ENCODE peak calls at places on chromosomes 12 and 14, in ten cellular contexts. One of them, this sample, is unnamed. For H3K9me3, the result is how much of the 10 kb centered on the place peaks cover.

GRCh38 chr14:90626550-90626949 is 189.7 kb downstream of the TTC7B start:
- DNase-seq in heart left ventricle: no peak
- DNase-seq in fibroblast of lung: peak
- DNase-seq in stomach: no peak
- DNase-seq in uterus: no peak
- DNase-seq in SK-N-SH: no peak
- DNase-seq in cardiac muscle cell: no peak
- DNase-seq in gastrocnemius medialis: peak
- DNase-seq in Peyer's patch: no peak
- DNase-seq in A549: no peak
- DNase-seq in this sample: no peak

GRCh38 chr12:47828008-47828966 is 8.6 kb upstream of the HDAC7 start:
- DNase-seq in heart left ventricle: peak
- DNase-seq in fibroblast of lung: no peak
- DNase-seq in stomach: no peak
- DNase-seq in uterus: no peak
- DNase-seq in SK-N-SH: peak
- DNase-seq in cardiac muscle cell: no peak
- DNase-seq in gastrocnemius medialis: no peak
- DNase-seq in Peyer's patch: no peak
- DNase-seq in A549: no peak
- DNase-seq in this sample: no peak

GRCh38 chr14:49975286-49975685 is 82.4 kb downstream of the ARF6 start:
- DNase-seq in heart left ventricle: no peak
- DNase-seq in fibroblast of lung: peak
- DNase-seq in stomach: no peak
- DNase-seq in uterus: no peak
- DNase-seq in SK-N-SH: no peak
- DNase-seq in cardiac muscle cell: no peak
- DNase-seq in gastrocnemius medialis: no peak
- DNase-seq in Peyer's patch: no peak
- DNase-seq in A549: peak
- DNase-seq in this sample: no peak

GRCh38 chr12:12505544-12506501 is 56.8 kb downstream of the DUSP16 start:
- DNase-seq in heart left ventricle: no peak
- DNase-seq in fibroblast of lung: peak
- DNase-seq in stomach: no peak
- DNase-seq in uterus: no peak
- DNase-seq in SK-N-SH: peak
- DNase-seq in cardiac muscle cell: no peak
- DNase-seq in gastrocnemius medialis: no peak
- DNase-seq in Peyer's patch: no peak
- DNase-seq in A549: no peak
- DNase-seq in this sample: peak

GRCh38 chr12:1373887-1374286 is 220.5 kb downstream of the FBXL14 start:
- DNase-seq in heart left ventricle: no peak
- DNase-seq in fibroblast of lung: peak
- DNase-seq in stomach: no peak
- DNase-seq in uterus: no peak
- DNase-seq in SK-N-SH: no peak
- DNase-seq in cardiac muscle cell: no peak
- DNase-seq in gastrocnemius medialis: no peak
- DNase-seq in Peyer's patch: no peak
- DNase-seq in A549: no peak
- DNase-seq in this sample: no peak

GRCh38 chr12:101690544-101691118 is 6.8 kb upstream of the CHPT1 start:
- DNase-seq in heart left ventricle: no peak
- DNase-seq in fibroblast of lung: no peak
- DNase-seq in stomach: no peak
- DNase-seq in uterus: no peak
- DNase-seq in SK-N-SH: no peak
- DNase-seq in cardiac muscle cell: no peak
- DNase-seq in gastrocnemius medialis: no peak
- DNase-seq in Peyer's patch: no peak
- DNase-seq in A549: no peak
- DNase-seq in this sample: no peak

GRCh38 chr12:50400104-50400637 is 514 bp upstream of the LARP4 start:
- DNase-seq in heart left ventricle: no peak
- DNase-seq in fibroblast of lung: no peak
- DNase-seq in stomach: no peak
- DNase-seq in uterus: no peak
- DNase-seq in SK-N-SH: peak
- DNase-seq in cardiac muscle cell: no peak
- DNase-seq in gastrocnemius medialis: no peak
- DNase-seq in Peyer's patch: no peak
- DNase-seq in A549: no peak
- DNase-seq in this sample: peak

GRCh38 chr12:76450690-76451089 is 102.5 kb upstream of the BBS10 start:
- DNase-seq in heart left ventricle: no peak
- DNase-seq in fibroblast of lung: peak
- DNase-seq in stomach: no peak
- DNase-seq in uterus: no peak
- DNase-seq in SK-N-SH: no peak
- DNase-seq in cardiac muscle cell: no peak
- DNase-seq in gastrocnemius medialis: no peak
- DNase-seq in Peyer's patch: no peak
- DNase-seq in A549: peak
- DNase-seq in this sample: peak

GRCh38 chr14:55645845-55646832 is 66.1 kb downstream of the KTN1 start:
- DNase-seq in heart left ventricle: no peak
- DNase-seq in fibroblast of lung: no peak
- DNase-seq in stomach: no peak
- DNase-seq in uterus: no peak
- DNase-seq in SK-N-SH: no peak
- DNase-seq in cardiac muscle cell: no peak
- DNase-seq in gastrocnemius medialis: no peak
- DNase-seq in Peyer's patch: no peak
- DNase-seq in A549: no peak
- DNase-seq in this sample: no peak

GRCh38 chr14:55645148-55645547 is 65.1 kb downstream of the KTN1 start:
- DNase-seq in heart left ventricle: no peak
- DNase-seq in fibroblast of lung: no peak
- DNase-seq in stomach: no peak
- DNase-seq in uterus: no peak
- DNase-seq in SK-N-SH: no peak
- DNase-seq in cardiac muscle cell: no peak
- DNase-seq in gastrocnemius medialis: no peak
- DNase-seq in Peyer's patch: no peak
- DNase-seq in A549: no peak
- DNase-seq in this sample: no peak

GRCh38 chr14:55638665-55639064 is 58.7 kb downstream of the KTN1 start:
- DNase-seq in heart left ventricle: no peak
- DNase-seq in fibroblast of lung: no peak
- DNase-seq in stomach: no peak
- DNase-seq in uterus: no peak
- DNase-seq in SK-N-SH: no peak
- DNase-seq in cardiac muscle cell: no peak
- DNase-seq in gastrocnemius medialis: no peak
- DNase-seq in Peyer's patch: no peak
- DNase-seq in A549: no peak
- DNase-seq in this sample: no peak

GRCh38 chr14:55641290-55641689 is 61.3 kb downstream of the KTN1 start:
- DNase-seq in heart left ventricle: no peak
- DNase-seq in fibroblast of lung: no peak
- DNase-seq in stomach: no peak
- DNase-seq in uterus: no peak
- DNase-seq in SK-N-SH: no peak
- DNase-seq in cardiac muscle cell: no peak
- DNase-seq in gastrocnemius medialis: no peak
- DNase-seq in Peyer's patch: no peak
- DNase-seq in A549: no peak
- DNase-seq in this sample: no peak

DNA sequence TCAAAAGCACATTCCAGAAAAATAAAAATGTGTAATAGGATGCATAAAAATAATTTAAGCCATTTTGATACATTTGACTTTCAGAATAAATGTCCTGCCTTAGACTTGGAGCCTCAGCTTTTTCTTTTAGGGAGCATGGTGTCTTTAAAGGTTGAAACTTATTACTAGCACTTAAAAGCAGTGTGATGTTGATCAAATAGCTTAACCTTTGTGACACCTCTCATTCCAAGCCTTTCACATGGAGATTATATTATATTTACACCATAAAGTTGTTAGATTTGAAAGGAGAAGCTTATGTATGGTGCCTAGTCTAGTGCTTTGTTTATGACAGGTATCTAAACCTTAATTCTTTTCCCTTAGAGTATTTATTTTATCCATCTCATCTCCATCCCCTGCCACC is 61.9 kb downstream of the KTN1 start:
- DNase-seq in heart left ventricle: no peak
- DNase-seq in fibroblast of lung: no peak
- DNase-seq in stomach: no peak
- DNase-seq in uterus: no peak
- DNase-seq in SK-N-SH: no peak
- DNase-seq in cardiac muscle cell: no peak
- DNase-seq in gastrocnemius medialis: no peak
- DNase-seq in Peyer's patch: no peak
- DNase-seq in A549: no peak
- DNase-seq in this sample: no peak
- H3K9me3 ChIP-seq in heart left ventricle: under half
- H3K9me3 ChIP-seq in fibroblast of lung: under half
- H3K9me3 ChIP-seq in stomach: under half
- H3K9me3 ChIP-seq in uterus: under half
- H3K9me3 ChIP-seq in SK-N-SH: under half
- H3K9me3 ChIP-seq in cardiac muscle cell: under half
- H3K9me3 ChIP-seq in gastrocnemius medialis: under half
- H3K9me3 ChIP-seq in Peyer's patch: under half
- H3K9me3 ChIP-seq in A549: under half
- H3K9me3 ChIP-seq in this sample: under half

GRCh38 chr12:121205491-121205890 is 4.4 kb upstream of the P2RX4 start:
- DNase-seq in heart left ventricle: no peak
- DNase-seq in fibroblast of lung: no peak
- DNase-seq in stomach: no peak
- DNase-seq in uterus: no peak
- DNase-seq in SK-N-SH: no peak
- DNase-seq in cardiac muscle cell: no peak
- DNase-seq in gastrocnemius medialis: no peak
- DNase-seq in Peyer's patch: no peak
- DNase-seq in A549: no peak
- DNase-seq in this sample: no peak

GRCh38 chr12:121198949-121199348 is 11.0 kb upstream of the P2RX4 start:
- DNase-seq in heart left ventricle: no peak
- DNase-seq in fibroblast of lung: no peak
- DNase-seq in stomach: no peak
- DNase-seq in uterus: no peak
- DNase-seq in SK-N-SH: no peak
- DNase-seq in cardiac muscle cell: no peak
- DNase-seq in gastrocnemius medialis: no peak
- DNase-seq in Peyer's patch: no peak
- DNase-seq in A549: no peak
- DNase-seq in this sample: no peak

GRCh38 chr12:121203482-121203881 is 6.4 kb upstream of the P2RX4 start:
- DNase-seq in heart left ventricle: no peak
- DNase-seq in fibroblast of lung: no peak
- DNase-seq in stomach: no peak
- DNase-seq in uterus: no peak
- DNase-seq in SK-N-SH: no peak
- DNase-seq in cardiac muscle cell: no peak
- DNase-seq in gastrocnemius medialis: no peak
- DNase-seq in Peyer's patch: no peak
- DNase-seq in A549: no peak
- DNase-seq in this sample: no peak

GRCh38 chr12:121196902-121197301 is 13.0 kb upstream of the P2RX4 start:
- DNase-seq in heart left ventricle: no peak
- DNase-seq in fibroblast of lung: peak
- DNase-seq in stomach: no peak
- DNase-seq in uterus: no peak
- DNase-seq in SK-N-SH: no peak
- DNase-seq in cardiac muscle cell: no peak
- DNase-seq in gastrocnemius medialis: peak
- DNase-seq in Peyer's patch: no peak
- DNase-seq in A549: no peak
- DNase-seq in this sample: no peak

DNA sequence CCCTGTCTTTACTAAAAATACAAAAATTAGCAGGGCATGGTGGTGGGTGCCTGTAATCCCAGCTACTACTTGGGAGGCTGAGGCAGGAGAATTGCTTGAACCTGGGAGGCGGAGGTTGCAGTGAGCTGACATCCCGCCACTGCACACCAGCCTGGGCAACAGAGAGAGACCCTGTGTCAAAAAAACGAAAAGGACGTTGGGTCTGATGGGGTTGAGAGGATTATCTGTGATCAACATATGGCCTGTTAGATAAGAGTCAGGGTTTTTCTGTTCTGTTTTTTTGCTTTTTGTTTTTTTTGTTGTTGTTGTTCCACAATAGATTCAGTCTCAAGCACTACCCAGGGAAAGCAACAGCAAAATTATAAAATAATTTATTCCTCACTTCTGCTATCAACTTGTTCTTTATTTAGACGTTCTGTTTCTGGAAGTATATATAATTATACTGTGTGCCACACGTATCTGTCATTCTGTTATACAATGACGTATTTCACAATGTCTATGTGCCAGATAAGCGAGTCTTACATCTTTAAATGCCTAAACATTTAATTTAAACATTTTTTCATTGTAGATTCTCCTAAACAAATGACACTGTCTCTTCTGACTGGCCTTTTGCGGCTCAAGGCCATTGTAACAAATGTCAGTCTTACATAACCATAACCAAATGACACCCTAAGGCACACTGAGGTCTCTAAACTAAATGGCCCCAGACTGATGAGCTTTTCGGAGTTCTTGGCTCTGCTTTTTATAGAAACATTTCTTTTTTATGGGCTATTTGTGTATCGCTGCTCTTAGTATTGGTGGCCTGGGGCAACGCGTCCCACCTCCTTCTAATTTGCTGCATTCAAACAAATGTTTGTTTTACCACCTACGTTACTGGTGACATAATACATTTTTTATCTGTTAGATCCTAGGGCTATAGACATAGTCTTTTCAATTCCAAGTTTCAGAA is 7.2 kb upstream of the P2RX4 start:
- DNase-seq in heart left ventricle: no peak
- DNase-seq in fibroblast of lung: no peak
- DNase-seq in stomach: no peak
- DNase-seq in uterus: no peak
- DNase-seq in SK-N-SH: peak
- DNase-seq in cardiac muscle cell: no peak
- DNase-seq in gastrocnemius medialis: no peak
- DNase-seq in Peyer's patch: no peak
- DNase-seq in A549: no peak
- DNase-seq in this sample: no peak
- H3K27ac ChIP-seq in heart left ventricle: no peak
- H3K27ac ChIP-seq in fibroblast of lung: no peak
- H3K27ac ChIP-seq in stomach: no peak
- H3K27ac ChIP-seq in uterus: no peak
- H3K27ac ChIP-seq in SK-N-SH: peak
- H3K27ac ChIP-seq in cardiac muscle cell: no peak
- H3K27ac ChIP-seq in gastrocnemius medialis: no peak
- H3K27ac ChIP-seq in Peyer's patch: no peak
- H3K27ac ChIP-seq in A549: no peak
- H3K27ac ChIP-seq in this sample: no peak

DNA sequence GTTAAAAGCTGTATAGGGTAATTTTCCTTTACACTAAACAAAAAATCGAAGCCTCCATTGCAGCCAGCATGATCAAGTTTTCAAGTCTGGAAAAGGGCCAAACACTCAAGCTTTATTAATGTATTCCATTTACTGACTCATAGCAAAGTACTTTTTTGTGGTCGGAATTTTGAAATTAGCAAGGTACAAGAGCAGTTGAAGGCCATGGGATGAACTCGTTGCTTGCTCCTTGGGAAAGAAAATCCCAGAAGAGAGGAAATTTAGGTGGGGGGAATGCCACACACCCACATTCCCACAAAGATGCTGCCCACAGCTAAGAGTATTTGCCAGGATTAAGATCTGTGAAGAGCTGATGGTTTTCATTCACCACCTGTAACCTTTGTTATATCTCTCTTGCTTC is 333.7 kb downstream of the EGLN3 start:
- DNase-seq in heart left ventricle: no peak
- DNase-seq in fibroblast of lung: peak
- DNase-seq in stomach: no peak
- DNase-seq in uterus: no peak
- DNase-seq in SK-N-SH: no peak
- DNase-seq in cardiac muscle cell: no peak
- DNase-seq in gastrocnemius medialis: no peak
- DNase-seq in Peyer's patch: no peak
- DNase-seq in A549: no peak
- DNase-seq in this sample: peak
- TF ChIP-seq CTCF in heart left ventricle: no peak
- TF ChIP-seq CTCF in fibroblast of lung: no peak
- TF ChIP-seq CTCF in stomach: no peak
- TF ChIP-seq CTCF in uterus: no peak
- TF ChIP-seq CTCF in SK-N-SH: no peak
- TF ChIP-seq CTCF in cardiac muscle cell: no peak
- TF ChIP-seq CTCF in gastrocnemius medialis: no peak
- TF ChIP-seq CTCF in Peyer's patch: no peak
- TF ChIP-seq CTCF in A549: no peak
- TF ChIP-seq CTCF in this sample: no peak

GRCh38 chr12:3601466-3602150 is 110.6 kb downstream of the PRMT8 start:
- DNase-seq in heart left ventricle: no peak
- DNase-seq in fibroblast of lung: no peak
- DNase-seq in stomach: no peak
- DNase-seq in uterus: no peak
- DNase-seq in SK-N-SH: no peak
- DNase-seq in cardiac muscle cell: no peak
- DNase-seq in gastrocnemius medialis: no peak
- DNase-seq in Peyer's patch: no peak
- DNase-seq in A549: no peak
- DNase-seq in this sample: peak
- H3K9me3 ChIP-seq in heart left ventricle: under half
- H3K9me3 ChIP-seq in fibroblast of lung: under half
- H3K9me3 ChIP-seq in stomach: under half
- H3K9me3 ChIP-seq in uterus: under half
- H3K9me3 ChIP-seq in SK-N-SH: under half
- H3K9me3 ChIP-seq in cardiac muscle cell: under half
- H3K9me3 ChIP-seq in gastrocnemius medialis: under half
- H3K9me3 ChIP-seq in Peyer's patch: under half
- H3K9me3 ChIP-seq in A549: under half
- H3K9me3 ChIP-seq in this sample: under half